ENCODE peak calls at places on chromosomes 16 and 17, in four cellular contexts. W, H, M and L are unnamed samples.

GRCh38 chr17:56908061-56908542 is 5.7 kb downstream of the TRIM25 start:
- DNase-seq in H (no peak), W (no peak), M (peak; percentile 82), L (peak; percentile 75)

GRCh38 chr17:48646183-48647102 is 20.3 kb upstream of the HOXB9 start:
- DNase-seq in H (no peak), M (no peak), W (no peak), L (no peak)

GRCh38 chr16:29680180-29680598 is 1.2 kb downstream of the QPRT start:
- DNase-seq in H (no peak), M (no peak), W (no peak), L (no peak)

GRCh38 chr17:13940858-13941665 is 128.2 kb upstream of the COX10 start:
- DNase-seq in M (no peak), H (peak; percentile 32), W (no peak), L (no peak)

GRCh38 chr17:18258356-18259038 is at the start of gene FLII:
- DNase-seq in H (peak; percentile 17), W (no peak), M (no peak), L (peak; percentile 63)

GRCh38 chr17:77734371-77735050 is 224.0 kb upstream of the TNRC6C start:
- DNase-seq in H (peak; percentile 16), W (no peak), M (peak; percentile 86), L (peak; percentile 93)

GRCh38 chr16:9054460-9054859 is 37.0 kb upstream of the HAPSTR1 start:
- DNase-seq in H (no peak), M (no peak), W (no peak), L (no peak)

GRCh38 chr16:87226926-87227650 is 90.1 kb downstream of the C16orf95 start:
- DNase-seq in W (no peak), H (peak; percentile 93), M (no peak), L (peak; percentile 36)

GRCh38 chr16:2031081-2031577 is 4.4 kb downstream of the NHERF2 start:
- DNase-seq in M (no peak), H (no peak), W (no peak), L (peak; percentile 76)

GRCh38 chr17:21214777-21215541 is 998 bp upstream of the TMEM11 start:
- DNase-seq in H (no peak), W (no peak), M (no peak), L (no peak)

GRCh38 chr16:83458612-83459011 is 349.2 kb upstream of the HSBP1 start:
- DNase-seq in M (no peak), W (no peak), H (peak; percentile 80), L (no peak)

GRCh38 chr17:81002013-81002384 is 10.4 kb downstream of the CHMP6 start:
- DNase-seq in H (no peak), M (no peak), W (no peak), L (no peak)
- H3K9me3 ChIP-seq in H (no peaks in the 10 kb centered on the region), M (no peaks in the 10 kb centered on the region), W (no peaks in the 10 kb centered on the region), L (no peaks in the 10 kb centered on the region)

DNA sequence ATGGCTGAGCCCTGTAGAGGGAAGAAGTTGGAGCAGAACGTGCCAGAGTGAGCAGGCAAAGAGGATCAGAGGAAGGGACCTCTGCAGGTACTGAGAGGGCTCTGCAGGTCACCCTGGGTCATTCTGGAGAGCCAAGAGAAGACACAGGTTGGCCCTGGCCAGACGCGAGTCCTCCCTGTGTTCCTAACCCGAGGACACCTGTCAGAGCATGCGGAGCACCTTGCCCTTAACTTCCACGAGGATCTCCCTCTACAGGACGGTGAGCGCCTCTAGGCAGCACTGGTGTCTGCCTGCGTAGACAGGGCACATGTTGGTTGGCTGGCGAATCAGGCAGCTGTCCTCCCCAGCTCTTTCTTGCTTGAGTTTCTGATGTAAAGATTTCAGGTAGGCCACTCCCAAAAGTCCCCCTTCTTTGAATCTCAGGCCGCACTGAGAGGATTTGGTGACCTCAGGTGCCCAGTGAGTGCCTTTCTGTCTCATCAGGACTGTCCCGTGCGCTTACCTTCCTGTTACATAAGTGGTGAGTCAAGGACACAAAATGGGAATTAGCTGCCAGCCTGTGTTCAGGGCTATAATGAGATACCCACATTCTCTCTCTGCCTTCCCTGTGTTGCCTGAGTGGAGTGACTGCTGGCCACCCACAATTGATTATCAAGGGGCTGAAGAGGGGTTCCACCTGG is 45.3 kb downstream of the MPRIP start:
- DNase-seq in H (no peak), W (no peak), M (peak; percentile 73), L (no peak)
- TF ChIP-seq CTCF in H (no peak), W (peak; percentile 6), M (no peak), L (no peak)

GRCh38 chr17:81238815-81239713 is at the start of the genes NDUFAF8 and TEPSIN:
- DNase-seq in W (peak; percentile 91), M (peak; percentile 99), H (peak; percentile 99), L (peak; percentile 98)
- TF ChIP-seq POLR2A in W (no peak), M (peak; percentile 48), H (peak; percentile 22), L (peak; percentile 69)

GRCh38 chr16:60640038-60640437 is 1396.2 kb downstream of the CDH8 start:
- DNase-seq in H (no peak), W (no peak), M (no peak), L (no peak)
- H3K9me3 ChIP-seq in H (peaks cover 7% of the 10 kb centered on the region), W (no peaks in the 10 kb centered on the region), M (no peaks in the 10 kb centered on the region), L (no peaks in the 10 kb centered on the region)